ENCODE peak calls at places on chromosomes 4 and X, in eight cellular contexts. J, C, U, F, T, D, K and M are unnamed samples.

GRCh38 chr4:2939383-2940243 is 23.6 kb downstream of the NOP14 start:
- DNase-seq in J (peak; percentile 27), K (no peak), U (no peak), D (peak; percentile 43), C (no peak), T (peak; percentile 26), F (no peak), M (no peak)

GRCh38 chrX:45602151-45602550 is 401.5 kb upstream of the DIPK2B start:
- DNase-seq in J (no peak), T (no peak), K (no peak), D (no peak), F (no peak), C (no peak), U (no peak), M (no peak)

GRCh38 chr4:2598661-2599654 is 62.5 kb downstream of the FAM193A start:
- DNase-seq in C (no peak), T (no peak), F (no peak), D (no peak), J (no peak), K (peak; percentile 10), U (no peak), M (no peak)

GRCh38 chr4:21469438-21470032 is 479.0 kb downstream of the KCNIP4 start:
- DNase-seq in K (no peak), T (no peak), J (no peak), F (no peak), D (no peak), U (no peak), C (no peak), M (no peak)

GRCh38 chr4:10998826-10999225 is 314.3 kb upstream of the CLNK start:
- DNase-seq in F (no peak), K (no peak), D (no peak), C (no peak), T (no peak), J (no peak), U (no peak), M (no peak)

GRCh38 chr4:185738851-185739250 is 73.1 kb downstream of the SORBS2 start:
- DNase-seq in T (no peak), U (no peak), K (no peak), C (no peak), J (no peak), D (no peak), F (no peak), M (no peak)

GRCh38 chr4:78669453-78669852 is 106.7 kb upstream of the BMP2K start:
- DNase-seq in U (no peak), J (no peak), K (peak; percentile 35), D (no peak), F (no peak), C (no peak), T (no peak), M (no peak)

GRCh38 chrX:72048515-72049455 is 82.9 kb downstream of the RTL5 start:
- DNase-seq in T (no peak), F (no peak), J (no peak), D (no peak), U (no peak), C (no peak), K (peak; percentile 21), M (no peak)

GRCh38 chrX:40273356-40274050 is 175.7 kb upstream of the BCOR start:
- DNase-seq in T (no peak), K (no peak), U (peak; percentile 76), C (peak; percentile 31), F (no peak), D (peak; percentile 55), J (peak; percentile 86), M (no peak)

GRCh38 chrX:7485041-7485440 is 337.1 kb upstream of the PUDP start:
- DNase-seq in K (no peak), F (no peak), J (no peak), C (no peak), T (no peak), D (no peak), U (no peak), M (no peak)

GRCh38 chr4:7857238-7857701 is 82.4 kb downstream of the AFAP1 start:
- DNase-seq in T (no peak), K (no peak), F (no peak), U (no peak), C (no peak), D (no peak), J (no peak), M (no peak)

GRCh38 chr4:20348411-20348810 is 96.7 kb downstream of the SLIT2 start:
- DNase-seq in K (no peak), D (no peak), U (peak; percentile 17), T (no peak), J (no peak), C (no peak), F (no peak), M (no peak)

GRCh38 chrX:1661048-1661921 is 46.4 kb downstream of the ASMT start:
- DNase-seq in J (peak; percentile 43), D (peak; percentile 66), U (peak; percentile 79), F (no peak), T (peak; percentile 51), K (peak; percentile 56), C (peak; percentile 18), M (peak; percentile 58)

GRCh38 chr4:25567253-25567652 is 88.4 kb upstream of the SLC34A2 start:
- DNase-seq in D (no peak), F (no peak), K (no peak), U (no peak), J (no peak), C (no peak), T (no peak), M (no peak)

GRCh38 chr4:48968814-48969213 is 17.3 kb upstream of the CWH43 start:
- DNase-seq in K (no peak), D (no peak), T (no peak), J (no peak), F (no peak), U (no peak), C (no peak), M (no peak)

GRCh38 chrX:34559325-34559724 is 97.8 kb downstream of the TMEM47 start:
- DNase-seq in C (no peak), D (no peak), K (peak; percentile 13), T (no peak), J (no peak), U (no peak), F (no peak), M (no peak)

DNA sequence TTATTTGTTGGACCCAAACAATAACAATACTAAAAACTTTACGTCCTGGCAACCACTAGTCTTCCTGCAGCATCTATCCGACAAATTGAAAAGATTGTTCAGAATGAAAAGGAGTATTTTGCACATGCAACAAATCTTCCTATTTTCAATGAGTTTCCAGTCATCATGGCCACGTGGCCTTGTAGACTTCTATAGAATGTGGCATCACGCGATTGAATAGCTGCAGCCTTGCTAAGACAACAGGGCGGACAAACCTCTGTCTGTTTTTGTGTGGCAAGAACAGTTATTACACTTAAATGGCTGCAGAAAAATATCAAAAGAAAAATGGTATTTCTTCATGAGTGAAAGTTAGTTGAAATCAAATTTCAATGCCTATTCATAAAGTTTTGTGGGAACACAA is 297.9 kb upstream of the LCORL start:
- DNase-seq in J (no peak), F (no peak), C (no peak), K (no peak), U (no peak), T (no peak), D (no peak), M (no peak)
- H3K9me3 ChIP-seq in J (no peaks in the 10 kb centered on the region), F (no peaks in the 10 kb centered on the region), C (no peaks in the 10 kb centered on the region), K (no peaks in the 10 kb centered on the region), U (no peaks in the 10 kb centered on the region), T (no peaks in the 10 kb centered on the region), D (no peaks in the 10 kb centered on the region), M (no peaks in the 10 kb centered on the region)

GRCh38 chr4:6507345-6507744 is 34.9 kb upstream of the PPP2R2C start:
- DNase-seq in C (no peak), J (no peak), D (no peak), F (no peak), U (no peak), K (no peak), T (no peak), M (no peak)

GRCh38 chr4:6504900-6505496 is 32.6 kb upstream of the PPP2R2C start:
- DNase-seq in U (no peak), F (no peak), T (no peak), C (no peak), D (no peak), K (no peak), J (no peak), M (no peak)

GRCh38 chr4:6502747-6503465 is 30.5 kb upstream of the PPP2R2C start:
- DNase-seq in K (no peak), J (no peak), D (no peak), F (no peak), U (no peak), C (no peak), T (peak; percentile 7), M (no peak)

GRCh38 chr4:6509587-6509986 is 37.2 kb upstream of the PPP2R2C start:
- DNase-seq in U (no peak), F (no peak), K (peak; percentile 22), T (no peak), C (no peak), D (no peak), J (no peak), M (no peak)

GRCh38 chr4:6506616-6507140 is 34.3 kb upstream of the PPP2R2C start:
- DNase-seq in F (no peak), J (no peak), D (no peak), U (no peak), T (no peak), K (no peak), C (no peak), M (no peak)
- H3K9me3 ChIP-seq in F (peaks cover 6% of the 10 kb centered on the region), J (no peaks in the 10 kb centered on the region), D (no peaks in the 10 kb centered on the region), U (peaks cover 7% of the 10 kb centered on the region), T (peaks cover 6% of the 10 kb centered on the region), K (peaks cover 22% of the 10 kb centered on the region), C (peaks cover 3% of the 10 kb centered on the region), M (no peaks in the 10 kb centered on the region)

GRCh38 chr4:14364953-14365533 is 637.2 kb upstream of the CPEB2 start:
- DNase-seq in U (no peak), D (no peak), K (no peak), F (no peak), J (no peak), C (no peak), T (no peak), M (no peak)

DNA sequence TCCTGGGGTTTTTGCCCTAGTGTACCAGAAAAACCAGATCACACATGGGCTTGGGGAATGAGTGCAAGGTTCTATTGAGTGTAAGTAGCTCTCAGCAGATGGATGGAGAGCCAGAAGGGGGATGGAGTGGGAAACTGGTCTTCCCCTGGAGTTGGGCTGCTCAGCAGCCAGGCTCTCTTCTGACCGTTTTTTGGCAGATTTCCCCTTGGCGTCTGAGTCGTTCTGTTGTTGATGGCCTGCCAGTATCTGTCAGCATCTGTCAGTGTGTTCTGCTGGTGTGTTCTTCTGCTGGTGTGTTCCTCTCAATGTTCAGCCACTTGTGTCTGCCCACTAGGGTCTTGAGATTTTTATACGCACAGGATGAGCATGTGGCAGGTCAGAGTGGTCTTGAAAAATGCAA is 633.9 kb upstream of the CPEB2 start:
- DNase-seq in U (no peak), J (no peak), F (no peak), D (no peak), T (no peak), C (no peak), K (no peak), M (no peak)
- H3K9me3 ChIP-seq in U (no peaks in the 10 kb centered on the region), J (no peaks in the 10 kb centered on the region), F (no peaks in the 10 kb centered on the region), D (no peaks in the 10 kb centered on the region), T (no peaks in the 10 kb centered on the region), C (peaks cover 1% of the 10 kb centered on the region), K (no peaks in the 10 kb centered on the region), M (no peaks in the 10 kb centered on the region)

DNA sequence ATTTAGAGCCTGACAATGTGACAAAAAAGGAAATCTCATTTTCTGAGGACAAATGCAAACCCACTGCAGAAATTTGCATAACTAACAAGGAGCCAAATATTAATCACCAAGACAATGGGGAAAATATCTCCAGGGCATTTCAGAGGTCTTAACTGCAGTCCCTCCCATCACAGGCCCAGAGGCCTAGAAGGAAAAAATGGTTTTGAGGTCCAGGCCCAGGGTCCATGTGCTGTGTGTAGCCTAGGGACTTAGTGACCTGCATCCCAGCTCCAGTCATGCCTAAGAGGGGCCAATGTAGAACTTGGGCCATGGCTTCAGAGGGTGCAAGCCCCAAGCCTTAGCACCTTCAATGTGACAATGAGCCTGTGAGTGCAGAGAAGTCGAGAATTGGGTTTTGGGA is 44.2 kb downstream of the P2RY10 start:
- DNase-seq in C (no peak), D (no peak), F (no peak), J (no peak), T (no peak), U (no peak), K (no peak), M (no peak)
- H3K9me3 ChIP-seq in C (no peaks in the 10 kb centered on the region), D (no peaks in the 10 kb centered on the region), F (no peaks in the 10 kb centered on the region), J (no peaks in the 10 kb centered on the region), T (no peaks in the 10 kb centered on the region), U (no peaks in the 10 kb centered on the region), K (no peaks in the 10 kb centered on the region), M (no peaks in the 10 kb centered on the region)